ENCODE peak calls at places on chromosome 14, in nine cellular contexts. A is activated gamma-delta T cell treated with Interleukin-2 at 50 U/mL for 16 hours; N is GM13977; S is cardiac septum; G is activated effector memory CD4-positive, alpha-beta T cell treated with Interleukin-2 at 50 U/mL for 16 hours; E is COR-L47; Q is body of pancreas; Y is effector memory CD8-positive, alpha-beta T cell; T is naive B cell. V is an unnamed sample.

GRCh38 chr14:105701456-105702274 is 175.3 kb downstream of the TMEM121 start:
- DNase-seq in G (no peak), Q (no peak), A (no peak), N (no peak), S (no peak), Y (no peak), T (no peak), E (no peak), V (no peak)

GRCh38 chr14:105119410-105120025 is 49.1 kb downstream of the JAG2 start:
- DNase-seq in Y (no peak), Q (no peak), N (no peak), S (peak), G (no peak), E (no peak), A (no peak), T (no peak), V (no peak)

GRCh38 chr14:99213101-99213500 is 58.9 kb downstream of the BCL11B start:
- DNase-seq in A (no peak), Q (no peak), N (no peak), E (no peak), S (no peak), Y (no peak), G (no peak), T (no peak), V (no peak)

GRCh38 chr14:76550534-76550933 is 174.6 kb downstream of the ESRRB start:
- DNase-seq in N (no peak), T (no peak), Y (no peak), Q (no peak), G (no peak), E (no peak), A (no peak), S (no peak), V (no peak)

GRCh38 chr14:101501858-101502615 is 59.3 kb upstream of the DIO3 start:
- DNase-seq in N (no peak), A (no peak), G (no peak), T (no peak), Q (peak), Y (no peak), E (no peak), S (peak), V (no peak)

GRCh38 chr14:68734231-68734732 is 58.6 kb downstream of the ZFP36L1 start:
- DNase-seq in Y (peak), S (peak), N (peak), G (peak), Q (no peak), E (no peak), A (peak), T (no peak), V (peak)

GRCh38 chr14:74792249-74793039 is 29.3 kb downstream of the YLPM1 start:
- DNase-seq in T (peak), A (no peak), Q (no peak), N (no peak), Y (no peak), E (no peak), G (no peak), S (no peak), V (no peak)

GRCh38 chr14:67547224-67547780 is 14.2 kb downstream of the PLEKHH1 start:
- DNase-seq in Q (no peak), N (no peak), E (no peak), T (no peak), S (no peak), G (no peak), A (no peak), Y (no peak), V (no peak)

GRCh38 chr14:79018846-79019245 is 848.7 kb downstream of the NRXN3 start:
- DNase-seq in A (no peak), N (no peak), S (no peak), G (no peak), Y (no peak), Q (no peak), T (no peak), E (no peak), V (no peak)

GRCh38 chr14:104130974-104131651 is 7.3 kb upstream of the KIF26A start:
- DNase-seq in T (no peak), S (no peak), G (no peak), Q (peak), Y (no peak), E (peak), N (peak), A (no peak), V (peak)